ENCODE peak calls at places on chromosomes 6 and 20, in four cellular contexts. H is GM04504, D is NCI-H82, Z is neuronal stem cell. J is an unnamed sample.

GRCh38 chr20:50691585-50692552 is 527 bp upstream of the RIPOR3 start:
- DNase-seq in H (no peak), D (no peak), Z (peak), J (no peak)

GRCh38 chr6:130863415-130864230 is 36.4 kb downstream of the SMLR1 start:
- DNase-seq in H (no peak), D (no peak), Z (no peak), J (no peak)

GRCh38 chr6:37221585-37222124 is 35.9 kb upstream of the TBC1D22B start:
- DNase-seq in H (no peak), D (no peak), Z (no peak), J (no peak)

GRCh38 chr6:111119550-111120329 is 32.4 kb downstream of the SLC16A10 start:
- DNase-seq in H (no peak), D (no peak), Z (no peak), J (no peak)

GRCh38 chr6:105519954-105520353 is 117.1 kb upstream of the PREP start:
- DNase-seq in H (no peak), D (no peak), Z (no peak), J (no peak)

GRCh38 chr6:46882622-46883021 is 39.1 kb downstream of the ADGRF5 start:
- DNase-seq in H (no peak), D (no peak), Z (no peak), J (no peak)

GRCh38 chr6:12890171-12890790 is 173.7 kb downstream of the PHACTR1 start:
- DNase-seq in H (no peak), D (peak), Z (no peak), J (no peak)

GRCh38 chr6:113626470-113626869 is 230.7 kb upstream of the MARCKS start:
- DNase-seq in H (no peak), D (no peak), Z (no peak), J (no peak)

GRCh38 chr20:62007127-62007647 is 58.5 kb downstream of the TAF4 start:
- DNase-seq in H (no peak), D (no peak), Z (no peak), J (no peak)

GRCh38 chr6:33335916-33336315 is 18.4 kb upstream of the ZBTB22 start:
- DNase-seq in H (no peak), D (no peak), Z (no peak), J (no peak)

GRCh38 chr6:74128536-74128935 is 432.5 kb downstream of the CD109 start:
- DNase-seq in H (peak), D (no peak), Z (no peak), J (no peak)

J was measured in naive B cell.